ENCODE peak calls at places on chromosomes 5 and 9, in ten cellular contexts. P is stomach, R is skeletal muscle cell, F is transverse colon, U is epithelial cell of esophagus, K is OCI-LY7, I is tibial nerve, Q is fibroblast of pulmonary artery, O is AG04450, Z is ovary. N is an unnamed sample.

GRCh38 chr5:10825897-10826644 is 65.0 kb upstream of the DAP start:
- DNase-seq in P (no peak), R (no peak), F (no peak), U (no peak), K (peak; percentile 29), I (no peak), Q (no peak), O (no peak), Z (no peak), N (no peak)

GRCh38 chr5:84181093-84181492 is 203.6 kb downstream of the EDIL3 start:
- DNase-seq in P (no peak), R (no peak), F (no peak), U (no peak), K (no peak), I (no peak), Q (no peak), O (no peak), Z (no peak), N (no peak)

GRCh38 chr9:18778846-18779245 is 254.2 kb downstream of the SAXO1 start:
- DNase-seq in P (no peak), R (no peak), F (no peak), U (no peak), K (no peak), I (no peak), Q (peak; percentile 16), O (no peak), Z (no peak), N (no peak)

GRCh38 chr5:115838885-115839518 is 2.4 kb downstream of the ATG12 start:
- DNase-seq in P (no peak), R (no peak), F (peak; percentile 8), U (peak; percentile 58), K (peak; percentile 79), I (no peak), Q (peak; percentile 69), O (no peak), Z (no peak), N (no peak)

GRCh38 chr9:76652894-76653293 is 111.3 kb upstream of the PCA3 start:
- DNase-seq in P (no peak), R (no peak), F (no peak), U (no peak), K (peak; percentile 19), I (peak; percentile 37), Q (peak; percentile 38), O (no peak), Z (no peak), N (no peak)

GRCh38 chr9:33445941-33446506 is 1.4 kb downstream of the AQP3 start:
- DNase-seq in P (peak; percentile 47), R (no peak), F (peak; percentile 42), U (no peak), K (peak; percentile 86), I (no peak), Q (no peak), O (no peak), Z (no peak), N (no peak)

GRCh38 chr5:90682278-90682677 is 123.7 kb downstream of the ADGRV1 start:
- DNase-seq in P (no peak), R (no peak), F (no peak), U (no peak), K (no peak), I (no peak), Q (no peak), O (no peak), Z (no peak), N (no peak)

GRCh38 chr9:16333697-16334096 is 536.8 kb downstream of the BNC2 start:
- DNase-seq in P (no peak), R (no peak), F (no peak), U (no peak), K (no peak), I (no peak), Q (no peak), O (no peak), Z (no peak), N (no peak)

GRCh38 chr9:72363908-72364678 is 915 bp downstream of the ZFAND5 start:
- DNase-seq in P (peak; percentile 68), R (no peak), F (peak; percentile 62), U (peak; percentile 61), K (peak; percentile 81), I (no peak), Q (peak; percentile 59), O (no peak), Z (peak; percentile 76), N (peak; percentile 42)

GRCh38 chr5:116814656-116815055 is 240.0 kb upstream of the SEMA6A start:
- DNase-seq in P (no peak), R (no peak), F (no peak), U (no peak), K (no peak), I (no peak), Q (no peak), O (no peak), Z (no peak), N (no peak)

GRCh38 chr5:95784514-95785302 is 37.8 kb downstream of the GLRX start:
- DNase-seq in P (no peak), R (no peak), F (no peak), U (no peak), K (no peak), I (peak; percentile 4), Q (no peak), O (no peak), Z (no peak), N (no peak)

GRCh38 chr5:90983148-90983547 is 400.0 kb downstream of the ARRDC3 start:
- DNase-seq in P (no peak), R (peak; percentile 92), F (no peak), U (peak; percentile 63), K (no peak), I (no peak), Q (peak; percentile 96), O (no peak), Z (no peak), N (no peak)

GRCh38 chr5:32928761-32929160 is 217.6 kb downstream of the NPR3 start:
- DNase-seq in P (no peak), R (no peak), F (no peak), U (peak; percentile 28), K (no peak), I (no peak), Q (no peak), O (no peak), Z (no peak), N (no peak)

GRCh38 chr5:55101556-55102276 is 730 bp upstream of the GZMA start:
- DNase-seq in P (no peak), R (no peak), F (no peak), U (no peak), K (no peak), I (no peak), Q (no peak), O (no peak), Z (no peak), N (no peak)

GRCh38 chr5:55102345-55102744 is at the start of gene GZMA:
- DNase-seq in P (no peak), R (no peak), F (no peak), U (no peak), K (no peak), I (no peak), Q (no peak), O (no peak), Z (no peak), N (no peak)

GRCh38 chr5:55096186-55096585 is 6.3 kb upstream of the GZMA start:
- DNase-seq in P (no peak), R (no peak), F (no peak), U (no peak), K (no peak), I (no peak), Q (no peak), O (no peak), Z (no peak), N (no peak)

DNA sequence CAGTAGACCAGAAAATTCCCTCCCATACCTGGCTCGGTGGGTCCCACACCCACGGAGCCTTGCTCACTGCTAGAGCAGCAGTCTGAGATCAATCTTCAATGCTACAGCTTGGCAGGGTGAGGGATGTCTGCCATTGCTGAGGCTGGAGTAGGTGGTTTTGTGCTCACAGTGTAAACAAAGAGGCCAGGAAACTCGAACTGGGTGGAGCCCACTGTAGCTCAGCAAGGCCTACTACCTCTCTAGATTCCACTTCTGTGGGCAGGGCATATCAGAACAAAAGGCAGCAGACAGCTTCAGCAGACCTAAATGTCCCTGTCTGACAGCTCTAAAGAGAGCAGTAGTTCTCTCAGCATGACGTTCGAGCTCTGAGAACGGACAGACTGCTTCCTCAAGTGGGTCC is 5.6 kb upstream of the GZMA start:
- DNase-seq in P (no peak), R (no peak), F (peak; percentile 11), U (peak; percentile 5), K (no peak), I (no peak), Q (no peak), O (no peak), Z (no peak), N (no peak)
- H3K4me3 ChIP-seq in P (no peak overlapping the region), R (no peak overlapping the region), F (no peak overlapping the region), U (no peak overlapping the region), K (no peak overlapping the region), I (no peak overlapping the region), Q (no peak overlapping the region), O (no peak overlapping the region), Z (no peak overlapping the region), N (no peak overlapping the region)

DNA sequence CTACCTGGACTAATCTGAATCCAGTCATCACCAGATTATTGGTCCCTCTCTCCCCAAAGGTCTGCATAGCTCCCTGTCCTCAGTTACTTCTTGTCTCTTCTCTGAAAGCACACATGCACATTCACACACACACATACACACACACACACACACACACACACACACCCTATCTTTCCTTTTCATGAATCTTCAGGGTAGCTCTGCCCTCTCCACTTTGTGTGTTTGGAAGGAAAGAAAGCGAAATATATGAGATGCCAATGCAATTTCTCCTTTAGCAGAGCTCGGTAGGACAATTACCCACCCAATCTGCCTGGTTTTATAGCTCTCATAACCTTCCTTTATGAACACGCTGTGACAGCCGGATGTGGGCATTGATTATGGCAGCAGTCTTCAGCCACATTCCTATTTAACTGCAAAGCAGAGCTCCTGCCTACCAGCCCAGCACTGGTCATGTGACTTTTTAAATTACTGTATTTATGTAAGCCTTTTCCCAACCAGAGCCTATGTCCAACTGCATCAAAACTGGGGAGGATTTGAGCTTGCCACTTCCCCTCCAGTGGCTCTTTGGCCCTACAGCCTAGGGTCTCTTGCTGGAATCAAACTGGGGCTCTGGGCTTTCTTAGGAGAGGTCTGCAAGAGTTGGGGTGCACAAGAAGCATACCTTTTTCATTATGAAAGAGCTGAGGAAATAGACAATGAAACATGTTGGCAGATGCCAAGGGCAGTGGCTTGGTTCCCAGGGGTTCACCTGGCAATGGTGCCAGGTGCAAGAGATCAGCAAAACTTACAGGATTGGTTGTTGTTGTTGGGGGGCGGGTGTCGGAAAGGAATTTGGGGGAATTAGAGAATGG is 20.8 kb upstream of the MATR3 start:
- DNase-seq in P (no peak), R (no peak), F (peak; percentile 85), U (peak; percentile 60), K (peak; percentile 35), I (no peak), Q (peak; percentile 27), O (no peak), Z (no peak), N (peak; percentile 46)
- H3K4me3 ChIP-seq in P (no peak overlapping the region), R (no peak overlapping the region), F (no peak overlapping the region), U (no peak overlapping the region), K (peak overlapping the region; percentile 91), I (no peak overlapping the region), Q (no peak overlapping the region), O (peak overlapping the region; percentile 82), Z (no peak overlapping the region), N (no peak overlapping the region)

GRCh38 chr9:137429974-137430722 is 7.0 kb downstream of the NOXA1 start:
- DNase-seq in P (peak; percentile 75), R (no peak), F (peak; percentile 82), U (no peak), K (peak; percentile 39), I (no peak), Q (no peak), O (no peak), Z (peak; percentile 68), N (no peak)
- H3K4me3 ChIP-seq in P (no peak overlapping the region), R (no peak overlapping the region), F (no peak overlapping the region), U (no peak overlapping the region), K (peak overlapping the region; percentile 14), I (no peak overlapping the region), Q (no peak overlapping the region), O (no peak overlapping the region), Z (no peak overlapping the region), N (no peak overlapping the region)

GRCh38 chr9:108783318-108784127 is 72.3 kb downstream of the ACTL7B start:
- DNase-seq in P (no peak), R (no peak), F (no peak), U (no peak), K (no peak), I (no peak), Q (no peak), O (no peak), Z (no peak), N (no peak)
- H3K4me3 ChIP-seq in P (no peak overlapping the region), R (no peak overlapping the region), F (no peak overlapping the region), U (no peak overlapping the region), K (no peak overlapping the region), I (no peak overlapping the region), Q (no peak overlapping the region), O (no peak overlapping the region), Z (no peak overlapping the region), N (no peak overlapping the region)